ENCODE peak calls at places on chromosomes 3 and 15, in four cellular contexts. E, V, N and K are unnamed samples.

GRCh38 chr3:134798681-134799311 is 3.7 kb downstream of the EPHB1 start:
- DNase-seq in E (no peak), N (no peak), V (no peak), K (no peak)

GRCh38 chr3:53069422-53070068 is 23.7 kb upstream of the SFMBT1 start:
- DNase-seq in E (no peak), N (no peak), V (no peak), K (no peak)

GRCh38 chr15:62649793-62650420 is 392.6 kb upstream of the TPM1 start:
- DNase-seq in N (peak), E (no peak), V (no peak), K (no peak)

GRCh38 chr3:67329358-67329757 is 325.1 kb downstream of the SUCLG2 start:
- DNase-seq in N (no peak), E (no peak), V (no peak), K (no peak)

GRCh38 chr15:88695046-88695445 is 56.2 kb downstream of the ISG20 start:
- DNase-seq in E (no peak), V (no peak), N (no peak), K (no peak)

GRCh38 chr15:89822951-89823701 is 8.5 kb upstream of the ANPEP start:
- DNase-seq in V (no peak), N (no peak), E (no peak), K (no peak)

GRCh38 chr3:123150449-123150954 is 51.2 kb upstream of the SEC22A start:
- DNase-seq in V (no peak), E (no peak), N (no peak), K (no peak)

GRCh38 chr3:141367038-141367730 is 1.1 kb upstream of the ZBTB38 start:
- DNase-seq in N (peak), V (no peak), E (no peak), K (no peak)

GRCh38 chr3:149352556-149352955 is 19.1 kb upstream of the TM4SF18 start:
- DNase-seq in E (no peak), V (no peak), N (peak), K (peak)